ENCODE peak calls at places on chromosomes 13 and 19, in nine cellular contexts. Q is mesothelial cell of epicardium, C is HCT116, M is OCI-LY7, O is nephron progenitor cell, Z is cardiac fibroblast, G is type B pancreatic cell, U is AG10803, I is NB4. P is an unnamed sample.

GRCh38 chr19:17541184-17541759 is 14.2 kb upstream of the COLGALT1 start:
- DNase-seq in Q (no peak), C (no peak), M (no peak), O (no peak), Z (no peak), G (no peak), U (no peak), I (no peak), P (no peak)

GRCh38 chr19:17536957-17537356 is 18.5 kb upstream of the COLGALT1 start:
- DNase-seq in Q (no peak), C (no peak), M (no peak), O (no peak), Z (no peak), G (no peak), U (no peak), I (no peak), P (no peak)

GRCh38 chr19:3404324-3405260 is 38.2 kb downstream of the NFIC start:
- DNase-seq in Q (no peak), C (no peak), M (no peak), O (no peak), Z (peak; percentile 93), G (no peak), U (peak; percentile 94), I (no peak), P (no peak)

GRCh38 chr13:85864963-85865530 is 65.8 kb upstream of the SLITRK6 start:
- DNase-seq in Q (no peak), C (peak; percentile 10), M (peak; percentile 10), O (no peak), Z (no peak), G (no peak), U (no peak), I (peak; percentile 36), P (no peak)

GRCh38 chr19:55080915-55081772 is 5.5 kb downstream of the EPS8L1 start:
- DNase-seq in Q (no peak), C (peak; percentile 86), M (peak; percentile 90), O (peak; percentile 92), Z (peak; percentile 74), G (no peak), U (peak; percentile 36), I (peak; percentile 87), P (peak; percentile 98)

GRCh38 chr19:18063463-18063862 is 23.3 kb downstream of the IL12RB1 start:
- DNase-seq in Q (no peak), C (no peak), M (no peak), O (peak; percentile 36), Z (no peak), G (no peak), U (no peak), I (peak; percentile 42), P (no peak)

GRCh38 chr13:98173431-98173921 is 3.6 kb downstream of the RNF113B start:
- DNase-seq in Q (no peak), C (peak; percentile 29), M (no peak), O (no peak), Z (peak; percentile 91), G (no peak), U (peak; percentile 100), I (no peak), P (no peak)

GRCh38 chr13:108302279-108302678 is 32.8 kb downstream of the TNFSF13B start:
- DNase-seq in Q (no peak), C (no peak), M (no peak), O (no peak), Z (no peak), G (no peak), U (no peak), I (no peak), P (no peak)

GRCh38 chr19:40492274-40492673 is 25.5 kb downstream of the SPTBN4 start:
- DNase-seq in Q (no peak), C (no peak), M (no peak), O (no peak), Z (no peak), G (no peak), U (no peak), I (no peak), P (no peak)

GRCh38 chr13:60583911-60584753 is 187.1 kb downstream of the TDRD3 start:
- DNase-seq in Q (no peak), C (no peak), M (no peak), O (no peak), Z (peak; percentile 72), G (no peak), U (peak; percentile 84), I (peak; percentile 94), P (no peak)

GRCh38 chr13:107373551-107373950 is 805.6 kb upstream of the ARGLU1 start:
- DNase-seq in Q (no peak), C (no peak), M (no peak), O (no peak), Z (peak; percentile 74), G (no peak), U (peak; percentile 64), I (peak; percentile 15), P (no peak)

GRCh38 chr13:100620792-100621191 is 32.2 kb upstream of the GGACT start:
- DNase-seq in Q (no peak), C (no peak), M (no peak), O (no peak), Z (no peak), G (no peak), U (no peak), I (no peak), P (no peak)

GRCh38 chr19:35539850-35540249 is 5.6 kb upstream of the TMEM147 start:
- DNase-seq in Q (no peak), C (no peak), M (no peak), O (no peak), Z (no peak), G (no peak), U (no peak), I (no peak), P (no peak)

GRCh38 chr13:37959284-37959683 is 89.7 kb upstream of the TRPC4 start:
- DNase-seq in Q (no peak), C (no peak), M (no peak), O (no peak), Z (no peak), G (no peak), U (no peak), I (no peak), P (no peak)

GRCh38 chr13:37956536-37956935 is 87.0 kb upstream of the TRPC4 start:
- DNase-seq in Q (no peak), C (no peak), M (no peak), O (no peak), Z (no peak), G (no peak), U (no peak), I (no peak), P (no peak)

GRCh38 chr13:37966266-37966665 is 96.7 kb upstream of the TRPC4 start:
- DNase-seq in Q (no peak), C (no peak), M (no peak), O (no peak), Z (no peak), G (no peak), U (no peak), I (no peak), P (no peak)

DNA sequence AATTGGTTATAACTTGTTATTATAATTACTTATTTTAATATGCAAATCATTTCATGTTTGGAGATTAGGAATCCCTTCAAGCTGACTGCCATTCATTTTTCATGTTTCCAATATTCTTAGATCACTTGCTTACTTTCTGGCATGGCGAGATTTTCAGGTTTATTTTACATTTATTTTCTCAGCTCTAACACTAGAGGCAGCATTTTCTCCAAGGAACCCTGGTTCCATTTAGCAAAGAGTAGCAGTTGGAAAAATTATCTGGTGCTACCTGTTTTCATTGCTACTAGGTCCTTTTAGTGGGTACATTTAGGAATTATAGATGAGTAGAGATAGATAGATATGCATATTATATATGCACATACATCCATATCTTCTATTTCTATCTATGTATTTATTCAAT is 90.9 kb upstream of the TRPC4 start:
- DNase-seq in Q (no peak), C (no peak), M (peak; percentile 2), O (no peak), Z (peak; percentile 6), G (no peak), U (no peak), I (no peak), P (no peak)
- TF ChIP-seq CTCF in Q (no peak), C (peak; percentile 25), M (peak; percentile 78), O (peak; percentile 10), Z (peak; percentile 30), G (peak; percentile 58), U (peak; percentile 40), I (peak; percentile 20), P (no peak)

GRCh38 chr13:34145061-34145460 is 327.1 kb downstream of the RFC3 start:
- DNase-seq in Q (no peak), C (no peak), M (no peak), O (no peak), Z (no peak), G (no peak), U (no peak), I (no peak), P (no peak)

GRCh38 chr13:34143637-34144036 is 325.7 kb downstream of the RFC3 start:
- DNase-seq in Q (no peak), C (no peak), M (no peak), O (no peak), Z (no peak), G (no peak), U (no peak), I (no peak), P (no peak)

GRCh38 chr13:34137200-34137599 is 319.3 kb downstream of the RFC3 start:
- DNase-seq in Q (no peak), C (no peak), M (no peak), O (no peak), Z (no peak), G (no peak), U (no peak), I (no peak), P (no peak)

DNA sequence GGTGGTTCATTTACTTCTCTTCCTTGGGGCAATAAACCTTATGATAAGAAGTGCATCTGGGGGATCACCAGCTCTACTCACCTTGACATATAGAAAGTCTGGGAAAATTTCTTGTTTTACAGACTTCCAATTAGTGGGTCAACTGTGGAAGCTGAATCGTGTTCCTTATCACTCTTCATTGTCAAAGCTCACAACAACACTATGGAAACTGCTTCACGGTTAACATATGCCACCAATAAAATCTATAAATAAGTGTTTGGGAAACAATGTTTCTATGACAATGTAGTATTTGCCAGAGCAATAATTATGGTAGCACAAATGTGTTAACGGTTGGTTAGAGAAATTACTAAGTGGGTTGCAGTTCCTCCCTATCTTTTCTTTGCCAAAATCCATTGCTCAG is 321.7 kb downstream of the RFC3 start:
- DNase-seq in Q (no peak), C (no peak), M (no peak), O (no peak), Z (no peak), G (no peak), U (no peak), I (no peak), P (no peak)
- TF ChIP-seq CTCF in Q (no peak), C (no peak), M (no peak), O (no peak), Z (no peak), G (no peak), U (no peak), I (no peak), P (no peak)

DNA sequence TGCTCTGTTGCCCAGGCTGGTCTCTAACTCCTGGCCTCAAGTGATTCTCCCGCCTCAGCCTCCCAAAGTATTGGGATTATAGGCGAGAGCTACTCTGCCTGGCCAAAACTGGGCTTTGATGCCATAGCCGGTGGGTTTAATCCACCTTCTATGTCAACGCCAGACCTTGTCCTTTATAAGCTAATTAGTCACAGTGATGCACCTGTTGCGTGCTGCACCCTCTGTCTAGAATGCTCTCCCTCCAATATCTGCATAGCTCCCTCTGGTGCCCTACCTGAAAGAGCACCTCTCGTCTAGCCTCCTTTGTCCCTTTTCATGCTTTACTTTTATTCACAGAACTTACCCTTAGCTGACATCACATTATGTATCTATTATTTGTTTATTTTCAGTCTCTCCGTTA is 148.2 kb downstream of the USP12 start:
- DNase-seq in Q (no peak), C (no peak), M (peak; percentile 6), O (no peak), Z (no peak), G (no peak), U (no peak), I (no peak), P (no peak)
- TF ChIP-seq CTCF in Q (no peak), C (peak; percentile 5), M (peak; percentile 37), O (no peak), Z (no peak), G (no peak), U (no peak), I (no peak), P (no peak)

GRCh38 chr19:1035998-1036621 is 3.8 kb upstream of the ABCA7 start:
- DNase-seq in Q (no peak), C (no peak), M (no peak), O (no peak), Z (no peak), G (no peak), U (no peak), I (peak; percentile 23), P (no peak)
- TF ChIP-seq CTCF in Q (no peak), C (no peak), M (peak; percentile 51), O (no peak), Z (peak; percentile 13), G (no peak), U (peak; percentile 2), I (peak; percentile 7), P (peak; percentile 18)

P was measured in GM13976.